ENCODE peak calls at places on chromosomes 7 and 10, in six cellular contexts. Y is M059J, X is NCI-H2171, W is mesenteric fat pad, U is lower leg skin, F is nephron progenitor cell. E is an unnamed sample.

GRCh38 chr10:93376372-93377296 is 105.5 kb downstream of the MYOF start:
- DNase-seq in U (peak; percentile 72), W (no peak), F (peak; percentile 33), X (peak; percentile 19), Y (peak; percentile 92), E (no peak)

GRCh38 chr7:157009170-157009777 is 1.2 kb downstream of the MNX1 start:
- DNase-seq in F (no peak), W (no peak), U (no peak), X (no peak), Y (no peak), E (no peak)

GRCh38 chr7:130566168-130566897 is 74.4 kb downstream of the MEST start:
- DNase-seq in U (no peak), W (no peak), X (no peak), F (no peak), Y (peak; percentile 76), E (no peak)

GRCh38 chr10:78215645-78216044 is 182.0 kb downstream of the RPS24 start:
- DNase-seq in U (peak; percentile 80), W (no peak), F (no peak), X (no peak), Y (peak; percentile 27), E (no peak)

GRCh38 chr7:3076700-3077099 is 33.0 kb upstream of the CARD11 start:
- DNase-seq in F (no peak), X (no peak), Y (no peak), W (no peak), U (no peak), E (no peak)

GRCh38 chr7:81560708-81561107 is 209.1 kb downstream of the HGF start:
- DNase-seq in U (no peak), F (no peak), Y (no peak), X (no peak), W (no peak), E (no peak)

GRCh38 chr7:45697576-45698136 is 123.5 kb downstream of the ADCY1 start:
- DNase-seq in U (peak; percentile 7), X (no peak), W (peak; percentile 9), F (no peak), Y (peak; percentile 39), E (no peak)

GRCh38 chr10:13276749-13277394 is 23.0 kb downstream of the PHYH start:
- DNase-seq in Y (peak; percentile 2), F (no peak), X (no peak), W (no peak), U (no peak), E (no peak)

GRCh38 chr10:22662693-22663330 is 51.6 kb downstream of the PIP4K2A start:
- DNase-seq in W (no peak), F (no peak), X (no peak), Y (no peak), U (no peak), E (no peak)

GRCh38 chr10:27319752-27320561 is 79.4 kb upstream of the ACBD5 start:
- DNase-seq in Y (peak; percentile 50), U (peak; percentile 66), W (no peak), F (no peak), X (no peak), E (no peak)

GRCh38 chr10:122974543-122975064 is 5.6 kb upstream of the PSTK start:
- DNase-seq in U (no peak), X (no peak), F (no peak), W (no peak), Y (no peak), E (no peak)

GRCh38 chr7:36208406-36208805 is 55.4 kb downstream of the EEPD1 start:
- DNase-seq in X (no peak), Y (peak; percentile 62), W (no peak), F (no peak), U (no peak), E (no peak)

E was measured in SK-N-MC.